ENCODE peak calls at places on chromosomes 13 and 19, in ten cellular contexts. One of them, this sample, is unnamed. For H3K4me1, the result is how much of the 10 kb centered on the place peaks cover.

GRCh38 chr13:37621811-37622361 is 23.3 kb upstream of the POSTN start:
- DNase-seq in hepatocyte: peak
- DNase-seq in A549: no peak
- DNase-seq in PC-9: no peak
- DNase-seq in astrocyte: peak
- DNase-seq in MM.1S: no peak
- DNase-seq in SK-N-SH: no peak
- DNase-seq in mammary epithelial cell: no peak
- DNase-seq in PC-3: no peak
- DNase-seq in HCT116: no peak
- DNase-seq in this sample: peak

GRCh38 chr19:10009269-10009665 is 1.0 kb downstream of the COL5A3 start:
- DNase-seq in hepatocyte: peak
- DNase-seq in A549: no peak
- DNase-seq in PC-9: no peak
- DNase-seq in astrocyte: peak
- DNase-seq in MM.1S: no peak
- DNase-seq in SK-N-SH: peak
- DNase-seq in mammary epithelial cell: peak
- DNase-seq in PC-3: peak
- DNase-seq in HCT116: no peak
- DNase-seq in this sample: peak

GRCh38 chr19:51478381-51479285 is at the start of gene CEACAM18:
- DNase-seq in hepatocyte: peak
- DNase-seq in A549: no peak
- DNase-seq in PC-9: no peak
- DNase-seq in astrocyte: no peak
- DNase-seq in MM.1S: no peak
- DNase-seq in SK-N-SH: no peak
- DNase-seq in mammary epithelial cell: no peak
- DNase-seq in PC-3: no peak
- DNase-seq in HCT116: no peak
- DNase-seq in this sample: no peak

GRCh38 chr19:36089847-36090246 is 21.1 kb upstream of the OVOL3 start:
- DNase-seq in hepatocyte: no peak
- DNase-seq in A549: no peak
- DNase-seq in PC-9: no peak
- DNase-seq in astrocyte: no peak
- DNase-seq in MM.1S: no peak
- DNase-seq in SK-N-SH: no peak
- DNase-seq in mammary epithelial cell: no peak
- DNase-seq in PC-3: no peak
- DNase-seq in HCT116: no peak
- DNase-seq in this sample: no peak

GRCh38 chr13:43391021-43391420 is 367.6 kb downstream of the DNAJC15 start:
- DNase-seq in hepatocyte: no peak
- DNase-seq in A549: no peak
- DNase-seq in PC-9: no peak
- DNase-seq in astrocyte: no peak
- DNase-seq in MM.1S: no peak
- DNase-seq in SK-N-SH: no peak
- DNase-seq in mammary epithelial cell: no peak
- DNase-seq in PC-3: no peak
- DNase-seq in HCT116: no peak
- DNase-seq in this sample: no peak

GRCh38 chr19:45601115-45601514 is 897 bp downstream of the GPR4 start:
- DNase-seq in hepatocyte: no peak
- DNase-seq in A549: no peak
- DNase-seq in PC-9: peak
- DNase-seq in astrocyte: no peak
- DNase-seq in MM.1S: no peak
- DNase-seq in SK-N-SH: no peak
- DNase-seq in mammary epithelial cell: no peak
- DNase-seq in PC-3: peak
- DNase-seq in HCT116: no peak
- DNase-seq in this sample: no peak

GRCh38 chr13:74889321-74889720 is 592.6 kb downstream of the TBC1D4 start:
- DNase-seq in hepatocyte: no peak
- DNase-seq in A549: no peak
- DNase-seq in PC-9: no peak
- DNase-seq in astrocyte: no peak
- DNase-seq in MM.1S: no peak
- DNase-seq in SK-N-SH: no peak
- DNase-seq in mammary epithelial cell: peak
- DNase-seq in PC-3: peak
- DNase-seq in HCT116: no peak
- DNase-seq in this sample: peak

GRCh38 chr19:18230941-18231734 is 4.9 kb upstream of the PDE4C start:
- DNase-seq in hepatocyte: no peak
- DNase-seq in A549: peak
- DNase-seq in PC-9: no peak
- DNase-seq in astrocyte: no peak
- DNase-seq in MM.1S: no peak
- DNase-seq in SK-N-SH: no peak
- DNase-seq in mammary epithelial cell: no peak
- DNase-seq in PC-3: no peak
- DNase-seq in HCT116: no peak
- DNase-seq in this sample: no peak

GRCh38 chr19:54461201-54462071 is 2.1 kb downstream of the LENG9 start:
- DNase-seq in hepatocyte: no peak
- DNase-seq in A549: no peak
- DNase-seq in PC-9: no peak
- DNase-seq in astrocyte: no peak
- DNase-seq in MM.1S: no peak
- DNase-seq in SK-N-SH: no peak
- DNase-seq in mammary epithelial cell: no peak
- DNase-seq in PC-3: no peak
- DNase-seq in HCT116: no peak
- DNase-seq in this sample: peak

GRCh38 chr19:10013834-10014618 is 743 bp downstream of the RDH8 start:
- DNase-seq in hepatocyte: no peak
- DNase-seq in A549: no peak
- DNase-seq in PC-9: no peak
- DNase-seq in astrocyte: no peak
- DNase-seq in MM.1S: no peak
- DNase-seq in SK-N-SH: peak
- DNase-seq in mammary epithelial cell: no peak
- DNase-seq in PC-3: peak
- DNase-seq in HCT116: no peak
- DNase-seq in this sample: no peak

GRCh38 chr13:40640202-40640601 is 26.2 kb downstream of the FOXO1 start:
- DNase-seq in hepatocyte: no peak
- DNase-seq in A549: no peak
- DNase-seq in PC-9: no peak
- DNase-seq in astrocyte: no peak
- DNase-seq in MM.1S: no peak
- DNase-seq in SK-N-SH: no peak
- DNase-seq in mammary epithelial cell: no peak
- DNase-seq in PC-3: no peak
- DNase-seq in HCT116: no peak
- DNase-seq in this sample: no peak

GRCh38 chr13:24718192-24718965 is 38.2 kb downstream of the ATP12A start:
- DNase-seq in hepatocyte: no peak
- DNase-seq in A549: no peak
- DNase-seq in PC-9: no peak
- DNase-seq in astrocyte: no peak
- DNase-seq in MM.1S: no peak
- DNase-seq in SK-N-SH: no peak
- DNase-seq in mammary epithelial cell: no peak
- DNase-seq in PC-3: no peak
- DNase-seq in HCT116: no peak
- DNase-seq in this sample: no peak

GRCh38 chr13:102530751-102531150 is 66.0 kb upstream of the TPP2 start:
- DNase-seq in hepatocyte: no peak
- DNase-seq in A549: no peak
- DNase-seq in PC-9: no peak
- DNase-seq in astrocyte: no peak
- DNase-seq in MM.1S: no peak
- DNase-seq in SK-N-SH: no peak
- DNase-seq in mammary epithelial cell: no peak
- DNase-seq in PC-3: no peak
- DNase-seq in HCT116: no peak
- DNase-seq in this sample: no peak

GRCh38 chr19:4744451-4745170 is 21.0 kb upstream of the DPP9 start:
- DNase-seq in hepatocyte: peak
- DNase-seq in A549: peak
- DNase-seq in PC-9: no peak
- DNase-seq in astrocyte: peak
- DNase-seq in MM.1S: no peak
- DNase-seq in SK-N-SH: no peak
- DNase-seq in mammary epithelial cell: peak
- DNase-seq in PC-3: peak
- DNase-seq in HCT116: no peak
- DNase-seq in this sample: peak

GRCh38 chr13:46803586-46803985 is 6.6 kb upstream of the ESD start:
- DNase-seq in hepatocyte: no peak
- DNase-seq in A549: no peak
- DNase-seq in PC-9: no peak
- DNase-seq in astrocyte: peak
- DNase-seq in MM.1S: no peak
- DNase-seq in SK-N-SH: no peak
- DNase-seq in mammary epithelial cell: no peak
- DNase-seq in PC-3: no peak
- DNase-seq in HCT116: no peak
- DNase-seq in this sample: peak

GRCh38 chr19:18292460-18292809 is 11.0 kb upstream of the JUND start:
- DNase-seq in hepatocyte: no peak
- DNase-seq in A549: no peak
- DNase-seq in PC-9: peak
- DNase-seq in astrocyte: no peak
- DNase-seq in MM.1S: no peak
- DNase-seq in SK-N-SH: no peak
- DNase-seq in mammary epithelial cell: peak
- DNase-seq in PC-3: no peak
- DNase-seq in HCT116: no peak
- DNase-seq in this sample: no peak

DNA sequence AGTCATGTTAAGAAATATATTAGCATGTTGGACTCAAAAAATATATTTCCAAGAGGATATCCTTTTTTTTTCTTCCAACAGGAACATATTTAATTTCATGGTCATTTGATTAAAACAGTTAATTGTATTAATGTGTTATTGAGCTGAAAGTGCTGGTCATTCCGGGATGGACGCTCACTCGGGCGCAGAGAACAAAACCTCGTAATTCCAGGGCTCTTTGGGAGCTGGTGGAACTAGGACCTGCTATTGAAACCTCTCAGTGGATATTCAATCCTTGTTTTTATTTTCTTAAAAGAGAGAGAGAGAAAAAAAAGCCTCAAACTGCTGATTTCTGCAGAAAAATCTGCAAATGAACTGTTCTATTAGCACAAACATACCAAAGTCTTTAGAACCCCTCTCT is 278.6 kb downstream of the TSHZ3 start:
- DNase-seq in hepatocyte: no peak
- DNase-seq in A549: no peak
- DNase-seq in PC-9: no peak
- DNase-seq in astrocyte: no peak
- DNase-seq in MM.1S: no peak
- DNase-seq in SK-N-SH: no peak
- DNase-seq in mammary epithelial cell: no peak
- DNase-seq in PC-3: no peak
- DNase-seq in HCT116: no peak
- DNase-seq in this sample: no peak
- H3K4me1 ChIP-seq in hepatocyte: under half
- H3K4me1 ChIP-seq in A549: under half
- H3K4me1 ChIP-seq in PC-9: under half
- H3K4me1 ChIP-seq in astrocyte: under half
- H3K4me1 ChIP-seq in MM.1S: under half
- H3K4me1 ChIP-seq in SK-N-SH: under half
- H3K4me1 ChIP-seq in mammary epithelial cell: under half
- H3K4me1 ChIP-seq in PC-3: under half
- H3K4me1 ChIP-seq in HCT116: under half
- H3K4me1 ChIP-seq in this sample: under half

GRCh38 chr13:53198699-53199098 is 170.1 kb downstream of the OLFM4 start:
- DNase-seq in hepatocyte: no peak
- DNase-seq in A549: no peak
- DNase-seq in PC-9: no peak
- DNase-seq in astrocyte: no peak
- DNase-seq in MM.1S: no peak
- DNase-seq in SK-N-SH: no peak
- DNase-seq in mammary epithelial cell: no peak
- DNase-seq in PC-3: no peak
- DNase-seq in HCT116: no peak
- DNase-seq in this sample: no peak
- H3K4me2 ChIP-seq in hepatocyte: no peak
- H3K4me2 ChIP-seq in A549: no peak
- H3K4me2 ChIP-seq in PC-9: no peak
- H3K4me2 ChIP-seq in astrocyte: no peak
- H3K4me2 ChIP-seq in MM.1S: no peak
- H3K4me2 ChIP-seq in SK-N-SH: no peak
- H3K4me2 ChIP-seq in mammary epithelial cell: no peak
- H3K4me2 ChIP-seq in PC-3: no peak
- H3K4me2 ChIP-seq in HCT116: no peak
- H3K4me2 ChIP-seq in this sample: no peak

DNA sequence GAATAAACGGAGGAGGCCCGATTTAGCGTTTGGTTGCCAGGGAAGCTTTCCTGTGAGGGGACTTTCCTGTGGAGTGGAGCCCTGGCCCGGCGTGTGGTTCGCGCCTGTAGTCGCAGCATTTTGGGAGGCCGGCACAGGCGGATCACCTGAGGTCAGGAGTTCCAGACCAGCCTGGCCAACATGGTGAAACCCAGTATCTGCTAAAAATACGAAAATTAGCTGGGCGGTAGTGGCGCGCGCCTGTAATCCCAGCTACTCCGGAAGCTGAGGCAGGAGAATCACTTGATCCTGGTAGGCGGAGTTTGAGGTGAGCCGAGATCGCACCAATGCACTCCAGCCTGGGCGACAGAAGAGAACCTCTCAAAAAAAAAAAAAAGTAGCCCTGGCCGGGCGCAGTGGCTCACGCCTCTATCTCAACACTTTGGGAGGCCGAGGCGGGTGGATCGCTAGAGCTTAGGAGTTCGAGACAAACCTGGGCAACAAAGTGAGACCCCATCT is 6.9 kb downstream of the KANK3 start:
- DNase-seq in hepatocyte: no peak
- DNase-seq in A549: no peak
- DNase-seq in PC-9: peak
- DNase-seq in astrocyte: no peak
- DNase-seq in MM.1S: no peak
- DNase-seq in SK-N-SH: no peak
- DNase-seq in mammary epithelial cell: no peak
- DNase-seq in PC-3: no peak
- DNase-seq in HCT116: no peak
- DNase-seq in this sample: no peak
- TF ChIP-seq CTCF in hepatocyte: no peak
- TF ChIP-seq CTCF in A549: no peak
- TF ChIP-seq CTCF in PC-9: no peak
- TF ChIP-seq CTCF in astrocyte: no peak
- TF ChIP-seq CTCF in MM.1S: no peak
- TF ChIP-seq CTCF in SK-N-SH: no peak
- TF ChIP-seq CTCF in mammary epithelial cell: no peak
- TF ChIP-seq CTCF in PC-3: no peak
- TF ChIP-seq CTCF in HCT116: no peak
- TF ChIP-seq CTCF in this sample: no peak

DNA sequence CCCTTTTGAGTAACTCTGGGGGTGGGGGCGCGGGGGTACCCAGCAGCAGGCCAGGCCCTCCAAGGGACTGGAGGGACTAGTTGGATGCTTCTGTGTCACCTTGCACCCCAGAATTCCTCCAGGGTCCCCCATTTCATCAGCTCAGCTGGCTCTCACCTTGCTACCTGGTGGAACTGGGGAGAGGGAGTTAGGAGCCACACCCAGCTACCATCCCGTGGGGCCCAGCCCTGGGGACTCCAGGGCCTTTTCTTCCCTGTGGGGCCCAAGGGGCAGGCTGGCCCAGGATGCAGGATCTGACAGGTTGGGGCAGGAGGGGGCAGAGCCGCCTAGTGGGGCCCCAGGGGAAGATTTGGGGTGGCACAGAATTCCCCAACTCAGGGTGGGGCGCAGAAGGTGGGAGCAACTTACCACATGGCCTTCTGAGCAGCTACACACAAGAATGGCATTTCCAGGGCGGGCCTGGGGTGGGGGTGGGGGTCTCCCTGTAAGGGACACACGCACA is 32.8 kb upstream of the NANOS3 start:
- DNase-seq in hepatocyte: peak
- DNase-seq in A549: peak
- DNase-seq in PC-9: peak
- DNase-seq in astrocyte: no peak
- DNase-seq in MM.1S: no peak
- DNase-seq in SK-N-SH: no peak
- DNase-seq in mammary epithelial cell: peak
- DNase-seq in PC-3: no peak
- DNase-seq in HCT116: no peak
- DNase-seq in this sample: no peak
- H3K4me1 ChIP-seq in hepatocyte: half or more
- H3K4me1 ChIP-seq in A549: under half
- H3K4me1 ChIP-seq in PC-9: half or more
- H3K4me1 ChIP-seq in astrocyte: under half
- H3K4me1 ChIP-seq in MM.1S: under half
- H3K4me1 ChIP-seq in SK-N-SH: under half
- H3K4me1 ChIP-seq in mammary epithelial cell: under half
- H3K4me1 ChIP-seq in PC-3: half or more
- H3K4me1 ChIP-seq in HCT116: half or more
- H3K4me1 ChIP-seq in this sample: under half

This sample was measured in fibroblast of lung.